ENCODE peak calls at places on chromosomes 5 and 9, in nine cellular contexts. T is GM13976, E is neural crest cell, L is left ventricle myocardium superior, H is RWPE2, K is NCI-H82, S is GM12878, R is NCI-H774, J is ELR. I is an unnamed sample.

GRCh38 chr5:124289122-124289521 is 457.3 kb downstream of the ZNF608 start:
- DNase-seq in E (no peak), J (no peak), R (no peak), L (peak), K (no peak), H (no peak), T (no peak), S (no peak), I (peak)

GRCh38 chr5:138351056-138351455 is 1.4 kb upstream of the KDM3B start:
- DNase-seq in L (no peak), H (no peak), E (no peak), S (no peak), R (no peak), T (no peak), J (peak), K (no peak), I (no peak)

GRCh38 chr9:95116002-95116819 is 201.3 kb downstream of the FANCC start:
- DNase-seq in L (no peak), J (peak), K (no peak), R (no peak), T (no peak), E (no peak), S (no peak), H (no peak), I (no peak)

GRCh38 chr5:135313946-135314345 is 85.1 kb downstream of the MACROH2A1 start:
- DNase-seq in H (peak), L (no peak), J (no peak), E (no peak), K (no peak), R (no peak), T (peak), S (no peak), I (no peak)

GRCh38 chr5:173229381-173229959 is 5.5 kb downstream of the NKX2-5 start:
- DNase-seq in S (no peak), E (no peak), H (no peak), R (no peak), T (peak), L (peak), J (no peak), K (no peak), I (no peak)

GRCh38 chr9:20618361-20618799 is 3.9 kb downstream of the MLLT3 start:
- DNase-seq in S (no peak), J (peak), T (no peak), L (no peak), K (peak), E (no peak), H (no peak), R (peak), I (peak)

GRCh38 chr5:56314536-56314935 is 81.4 kb upstream of the ANKRD55 start:
- DNase-seq in S (no peak), K (peak), J (peak), H (no peak), T (peak), L (peak), R (no peak), E (no peak), I (peak)

GRCh38 chr5:94992325-94992724 is 292.6 kb downstream of the MCTP1 start:
- DNase-seq in E (no peak), T (no peak), S (no peak), K (no peak), R (no peak), L (no peak), H (no peak), J (no peak), I (no peak)

GRCh38 chr9:83062653-83063527 is at the start of gene RASEF:
- DNase-seq in S (no peak), E (peak), K (peak), T (no peak), J (peak), H (peak), R (peak), L (no peak), I (no peak)

GRCh38 chr5:177520906-177521513 is 4.2 kb upstream of the DDX41 start:
- DNase-seq in J (no peak), K (no peak), S (no peak), T (no peak), L (peak), E (no peak), R (no peak), H (peak), I (peak)

GRCh38 chr5:181222630-181223040 is 446 bp upstream of the TRIM41 start:
- DNase-seq in R (no peak), E (no peak), T (no peak), L (no peak), H (no peak), J (peak), S (no peak), K (no peak), I (no peak)

GRCh38 chr9:106755727-106756126 is 107.2 kb upstream of the ZNF462 start:
- DNase-seq in R (peak), T (no peak), K (no peak), E (no peak), S (no peak), J (no peak), H (no peak), L (peak), I (peak)

GRCh38 chr9:138007566-138008080 is 130.0 kb downstream of the CACNA1B start:
- DNase-seq in T (peak), L (no peak), K (no peak), J (no peak), S (no peak), E (no peak), H (no peak), R (no peak), I (peak)

GRCh38 chr5:93723005-93723404 is 18.4 kb downstream of the POU5F2 start:
- DNase-seq in E (no peak), L (no peak), R (no peak), T (no peak), S (no peak), H (no peak), K (peak), J (peak), I (no peak)

GRCh38 chr5:138111181-138111580 is 27.3 kb downstream of the WNT8A start:
- DNase-seq in S (no peak), R (no peak), T (no peak), L (no peak), H (no peak), J (no peak), E (no peak), K (no peak), I (no peak)

GRCh38 chr9:7320139-7320538 is 479.4 kb downstream of the DMAC1 start:
- DNase-seq in E (no peak), T (no peak), J (peak), S (no peak), R (peak), L (no peak), K (peak), H (no peak), I (peak)

GRCh38 chr5:118548761-118549160 is 439.6 kb downstream of the DTWD2 start:
- DNase-seq in T (no peak), S (no peak), E (no peak), L (no peak), K (peak), J (no peak), R (no peak), H (no peak), I (no peak)

GRCh38 chr9:117737721-117738226 is 33.6 kb downstream of the TLR4 start:
- DNase-seq in L (no peak), T (no peak), H (no peak), R (no peak), E (peak), J (no peak), S (no peak), K (no peak), I (no peak)

GRCh38 chr9:134099123-134099761 is 31.4 kb upstream of the BRD3 start:
- DNase-seq in E (no peak), S (peak), L (no peak), J (peak), R (peak), K (peak), T (peak), H (no peak), I (no peak)

GRCh38 chr5:169875091-169875727 is 105.1 kb downstream of the INSYN2B start:
- DNase-seq in K (no peak), R (no peak), H (no peak), S (no peak), L (no peak), E (no peak), J (no peak), T (no peak), I (no peak)

GRCh38 chr9:75086443-75087278 is 1.3 kb downstream of the NMRK1 start:
- DNase-seq in R (no peak), E (no peak), L (peak), J (no peak), K (peak), S (no peak), T (no peak), H (no peak), I (no peak)

GRCh38 chr5:173602423-173602822 is 14.0 kb downstream of the BOD1 start:
- DNase-seq in R (no peak), S (no peak), T (no peak), H (no peak), E (no peak), L (peak), K (no peak), J (no peak), I (peak)

GRCh38 chr5:100864931-100865330 is 38.2 kb downstream of the ST8SIA4 start:
- DNase-seq in K (no peak), L (no peak), S (no peak), T (no peak), H (no peak), R (no peak), J (no peak), E (no peak), I (no peak)

GRCh38 chr9:36632892-36633291 is 60.2 kb downstream of the MELK start:
- DNase-seq in E (no peak), T (peak), L (no peak), R (peak), S (no peak), J (peak), H (no peak), K (peak), I (no peak)

GRCh38 chr9:34715639-34716215 is 5.8 kb upstream of the CCL21 start:
- DNase-seq in T (no peak), R (no peak), H (no peak), S (no peak), K (peak), J (no peak), L (no peak), E (no peak), I (no peak)

GRCh38 chr5:78287833-78288232 is 6.7 kb downstream of the AP3B1 start:
- DNase-seq in K (no peak), T (no peak), L (no peak), S (no peak), H (no peak), E (no peak), R (no peak), J (peak), I (no peak)

GRCh38 chr5:74166064-74166463 is 474.5 kb downstream of the ENC1 start:
- DNase-seq in L (no peak), J (peak), H (no peak), S (no peak), K (no peak), E (no peak), T (no peak), R (no peak), I (no peak)

GRCh38 chr5:74167206-74167929 is 473.2 kb downstream of the ENC1 start:
- DNase-seq in T (no peak), K (no peak), E (no peak), H (no peak), S (no peak), L (no peak), J (peak), R (no peak), I (no peak)

GRCh38 chr9:109745335-109746283 is 34.4 kb upstream of the PALM2AKAP2 start:
- DNase-seq in K (no peak), R (no peak), L (peak), S (no peak), T (no peak), E (no peak), H (no peak), J (no peak), I (peak)

GRCh38 chr5:66981705-66982387 is 214.8 kb downstream of the CD180 start:
- DNase-seq in H (no peak), K (no peak), S (no peak), R (peak), T (no peak), E (no peak), L (no peak), J (no peak), I (no peak)

GRCh38 chr9:117718085-117718484 is 13.9 kb downstream of the TLR4 start:
- DNase-seq in H (no peak), E (no peak), J (peak), T (peak), L (no peak), K (peak), R (no peak), S (peak), I (no peak)